ENCODE peak calls at places on chromosomes 7 and 10, in eight cellular contexts. H is AG04449; K is left ventricle myocardium superior; R is stimulated activated CD4-positive, alpha-beta T cell treated with anti-CD3 and anti-CD28 coated beads, Interleukin-4, amount 100 ng/mL, for 4 hours; S is KG1; G is GM04503; L is A172; E is T-cell. J is an unnamed sample.

GRCh38 chr7:2212906-2213305 is 19.8 kb downstream of the MAD1L1 start:
- DNase-seq in R (no peak), L (no peak), S (no peak), K (no peak), E (no peak), H (no peak), G (no peak), J (no peak)

GRCh38 chr10:61621538-61622150 is 41.1 kb upstream of the CABCOCO1 start:
- DNase-seq in E (no peak), K (no peak), S (no peak), R (no peak), H (no peak), G (no peak), L (no peak), J (no peak)

GRCh38 chr10:77919713-77920108 is 6.8 kb downstream of the DLG5 start:
- DNase-seq in R (no peak), K (no peak), S (no peak), H (no peak), G (no peak), L (peak; percentile 53), E (no peak), J (no peak)

GRCh38 chr10:2772135-2772534 is 295.2 kb upstream of the PFKP start:
- DNase-seq in H (no peak), K (no peak), E (no peak), S (no peak), G (no peak), L (no peak), R (no peak), J (no peak)

GRCh38 chr10:22445460-22445859 is 100.2 kb downstream of the SPAG6 start:
- DNase-seq in L (no peak), G (no peak), R (no peak), K (no peak), H (no peak), S (no peak), E (no peak), J (no peak)

GRCh38 chr7:27709137-27710075 is 30.6 kb upstream of the TAX1BP1 start:
- DNase-seq in K (no peak), E (no peak), G (no peak), L (peak; percentile 62), S (no peak), R (no peak), H (peak; percentile 23), J (no peak)

GRCh38 chr10:69716711-69717560 is 84.8 kb upstream of the COL13A1 start:
- DNase-seq in L (peak; percentile 48), E (no peak), H (no peak), R (peak; percentile 55), S (no peak), G (no peak), K (peak; percentile 74), J (peak; percentile 35)

GRCh38 chr7:20647908-20648776 is 32.7 kb downstream of the ABCB5 start:
- DNase-seq in E (no peak), L (peak; percentile 53), S (peak; percentile 60), H (no peak), R (no peak), K (no peak), G (no peak), J (no peak)

GRCh38 chr10:124539935-124540641 is 78.5 kb downstream of the LHPP start:
- DNase-seq in K (peak; percentile 84), E (peak; percentile 27), R (peak; percentile 71), L (no peak), S (peak; percentile 13), G (no peak), H (no peak), J (peak; percentile 66)